ENCODE peak calls at places on chromosomes 7 and 10, in eight cellular contexts. One of them, this sample, is unnamed.
A peak's percentile ranks its signal among the peaks of the same experiment; 100 is the strongest.

GRCh38 chr10:572066-572465 is 117.4 kb downstream of the DIP2C start:
- DNase-seq in fibroblast of lung: no peak
- DNase-seq in CD8-positive, alpha-beta T cell: no peak
- DNase-seq in heart left ventricle: no peak
- DNase-seq in right lobe of liver: no peak
- DNase-seq in MM.1S: no peak
- DNase-seq in cardiac muscle cell: no peak
- DNase-seq in left lung: no peak
- DNase-seq in this sample: no peak

GRCh38 chr10:133462512-133463305 is 9.0 kb downstream of the SCART1 start:
- DNase-seq in fibroblast of lung: no peak
- DNase-seq in CD8-positive, alpha-beta T cell: no peak
- DNase-seq in heart left ventricle: no peak
- DNase-seq in right lobe of liver: no peak
- DNase-seq in MM.1S: no peak
- DNase-seq in cardiac muscle cell: no peak
- DNase-seq in left lung: peak; percentile 51
- DNase-seq in this sample: peak; percentile 6

GRCh38 chr7:21092923-21093702 is 306.4 kb upstream of the SP8 start:
- DNase-seq in fibroblast of lung: no peak
- DNase-seq in CD8-positive, alpha-beta T cell: no peak
- DNase-seq in heart left ventricle: no peak
- DNase-seq in right lobe of liver: no peak
- DNase-seq in MM.1S: no peak
- DNase-seq in cardiac muscle cell: no peak
- DNase-seq in left lung: no peak
- DNase-seq in this sample: no peak

GRCh38 chr7:15113752-15114151 is 211.2 kb upstream of the DGKB start:
- DNase-seq in fibroblast of lung: peak; percentile 4
- DNase-seq in CD8-positive, alpha-beta T cell: no peak
- DNase-seq in heart left ventricle: no peak
- DNase-seq in right lobe of liver: no peak
- DNase-seq in MM.1S: no peak
- DNase-seq in cardiac muscle cell: no peak
- DNase-seq in left lung: no peak
- DNase-seq in this sample: no peak

GRCh38 chr10:63522129-63522687 is 1.0 kb downstream of the REEP3 start:
- DNase-seq in fibroblast of lung: peak; percentile 39
- DNase-seq in CD8-positive, alpha-beta T cell: no peak
- DNase-seq in heart left ventricle: no peak
- DNase-seq in right lobe of liver: no peak
- DNase-seq in MM.1S: peak; percentile 41
- DNase-seq in cardiac muscle cell: no peak
- DNase-seq in left lung: no peak
- DNase-seq in this sample: no peak

GRCh38 chr7:92131764-92132330 is 2.4 kb downstream of the CYP51A1 start:
- DNase-seq in fibroblast of lung: no peak
- DNase-seq in CD8-positive, alpha-beta T cell: no peak
- DNase-seq in heart left ventricle: no peak
- DNase-seq in right lobe of liver: no peak
- DNase-seq in MM.1S: no peak
- DNase-seq in cardiac muscle cell: no peak
- DNase-seq in left lung: no peak
- DNase-seq in this sample: no peak

GRCh38 chr7:604038-604883 is 84.6 kb upstream of the PDGFA start:
- DNase-seq in fibroblast of lung: peak; percentile 89
- DNase-seq in CD8-positive, alpha-beta T cell: peak; percentile 83
- DNase-seq in heart left ventricle: peak; percentile 89
- DNase-seq in right lobe of liver: peak; percentile 74
- DNase-seq in MM.1S: no peak
- DNase-seq in cardiac muscle cell: no peak
- DNase-seq in left lung: peak; percentile 89
- DNase-seq in this sample: peak; percentile 94

GRCh38 chr10:72690071-72690755 is 1.7 kb upstream of the MCU start:
- DNase-seq in fibroblast of lung: no peak
- DNase-seq in CD8-positive, alpha-beta T cell: no peak
- DNase-seq in heart left ventricle: no peak
- DNase-seq in right lobe of liver: no peak
- DNase-seq in MM.1S: no peak
- DNase-seq in cardiac muscle cell: no peak
- DNase-seq in left lung: no peak
- DNase-seq in this sample: no peak

GRCh38 chr10:22325948-22326702 is 5.2 kb downstream of the BMI1 start:
- DNase-seq in fibroblast of lung: no peak
- DNase-seq in CD8-positive, alpha-beta T cell: no peak
- DNase-seq in heart left ventricle: no peak
- DNase-seq in right lobe of liver: no peak
- DNase-seq in MM.1S: no peak
- DNase-seq in cardiac muscle cell: no peak
- DNase-seq in left lung: no peak
- DNase-seq in this sample: no peak

GRCh38 chr7:12987238-12987637 is 299.8 kb downstream of the ARL4A start:
- DNase-seq in fibroblast of lung: no peak
- DNase-seq in CD8-positive, alpha-beta T cell: no peak
- DNase-seq in heart left ventricle: no peak
- DNase-seq in right lobe of liver: no peak
- DNase-seq in MM.1S: no peak
- DNase-seq in cardiac muscle cell: no peak
- DNase-seq in left lung: no peak
- DNase-seq in this sample: no peak

GRCh38 chr7:135206887-135207738 is 4.2 kb downstream of the WDR91 start:
- DNase-seq in fibroblast of lung: no peak
- DNase-seq in CD8-positive, alpha-beta T cell: no peak
- DNase-seq in heart left ventricle: no peak
- DNase-seq in right lobe of liver: no peak
- DNase-seq in MM.1S: no peak
- DNase-seq in cardiac muscle cell: no peak
- DNase-seq in left lung: no peak
- DNase-seq in this sample: no peak

GRCh38 chr10:117360016-117360415 is 15.2 kb downstream of the PDZD8 start:
- DNase-seq in fibroblast of lung: peak; percentile 51
- DNase-seq in CD8-positive, alpha-beta T cell: no peak
- DNase-seq in heart left ventricle: no peak
- DNase-seq in right lobe of liver: no peak
- DNase-seq in MM.1S: no peak
- DNase-seq in cardiac muscle cell: no peak
- DNase-seq in left lung: no peak
- DNase-seq in this sample: no peak

GRCh38 chr10:71046747-71047146 is 158.4 kb upstream of the PCBD1 start:
- DNase-seq in fibroblast of lung: no peak
- DNase-seq in CD8-positive, alpha-beta T cell: no peak
- DNase-seq in heart left ventricle: no peak
- DNase-seq in right lobe of liver: no peak
- DNase-seq in MM.1S: no peak
- DNase-seq in cardiac muscle cell: no peak
- DNase-seq in left lung: no peak
- DNase-seq in this sample: no peak

GRCh38 chr10:74977072-74977471 is 134.4 kb upstream of the SAMD8 start:
- DNase-seq in fibroblast of lung: no peak
- DNase-seq in CD8-positive, alpha-beta T cell: no peak
- DNase-seq in heart left ventricle: no peak
- DNase-seq in right lobe of liver: no peak
- DNase-seq in MM.1S: no peak
- DNase-seq in cardiac muscle cell: no peak
- DNase-seq in left lung: no peak
- DNase-seq in this sample: no peak

GRCh38 chr7:150823484-150824126 is 23.0 kb downstream of the TMEM176A start:
- DNase-seq in fibroblast of lung: no peak
- DNase-seq in CD8-positive, alpha-beta T cell: no peak
- DNase-seq in heart left ventricle: no peak
- DNase-seq in right lobe of liver: no peak
- DNase-seq in MM.1S: no peak
- DNase-seq in cardiac muscle cell: peak; percentile 49
- DNase-seq in left lung: no peak
- DNase-seq in this sample: no peak

GRCh38 chr10:1211844-1212570 is 155.8 kb downstream of the WDR37 start:
- DNase-seq in fibroblast of lung: no peak
- DNase-seq in CD8-positive, alpha-beta T cell: no peak
- DNase-seq in heart left ventricle: no peak
- DNase-seq in right lobe of liver: no peak
- DNase-seq in MM.1S: no peak
- DNase-seq in cardiac muscle cell: no peak
- DNase-seq in left lung: no peak
- DNase-seq in this sample: no peak

GRCh38 chr7:122702872-122703510 is at the start of gene RNF148:
- DNase-seq in fibroblast of lung: no peak
- DNase-seq in CD8-positive, alpha-beta T cell: no peak
- DNase-seq in heart left ventricle: no peak
- DNase-seq in right lobe of liver: no peak
- DNase-seq in MM.1S: no peak
- DNase-seq in cardiac muscle cell: no peak
- DNase-seq in left lung: no peak
- DNase-seq in this sample: no peak

DNA sequence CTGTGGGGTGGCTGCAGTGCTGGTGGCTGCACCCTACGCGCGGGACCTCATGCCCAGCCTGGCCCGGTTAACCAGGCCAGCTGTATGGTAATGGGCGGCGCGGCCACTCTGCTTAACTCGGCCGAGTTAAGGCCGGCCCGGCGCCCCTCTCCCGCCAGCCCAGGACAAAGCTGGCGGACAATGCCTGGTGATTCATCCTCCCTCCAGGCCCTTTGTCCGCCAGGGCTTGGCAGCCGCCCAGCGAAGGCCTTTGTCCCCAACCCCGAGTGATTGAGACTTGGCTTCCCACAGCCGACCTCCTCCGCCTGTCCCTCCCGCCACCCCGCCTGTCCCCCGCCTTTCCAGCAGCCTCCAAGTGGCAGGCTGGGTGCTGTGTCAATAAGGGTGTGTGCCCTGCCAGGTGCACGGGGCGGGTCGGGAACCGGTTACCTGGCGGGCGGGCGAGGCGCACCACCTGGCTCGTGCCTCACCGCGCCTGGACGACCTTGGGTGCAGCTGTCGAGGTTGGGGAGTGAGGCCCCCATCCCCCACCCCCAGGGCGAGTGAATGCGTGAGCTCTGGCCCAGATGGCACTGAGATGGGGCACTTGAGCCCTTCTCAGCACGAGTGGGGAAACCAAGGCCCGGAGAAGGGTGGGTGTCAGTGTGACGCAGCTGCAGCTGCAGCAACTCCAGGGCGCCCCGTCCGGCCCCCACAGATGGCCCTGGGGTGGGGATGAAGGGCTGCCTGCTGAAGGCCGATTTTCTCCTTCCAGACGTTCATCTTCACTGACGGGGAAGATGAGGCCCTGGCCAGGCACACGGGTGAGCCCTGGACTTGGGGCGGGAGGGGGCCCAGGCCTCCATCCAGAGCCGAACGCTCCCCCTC is 4.6 kb downstream of the LFNG start:
- DNase-seq in fibroblast of lung: peak; percentile 81
- DNase-seq in CD8-positive, alpha-beta T cell: no peak
- DNase-seq in heart left ventricle: peak; percentile 93
- DNase-seq in right lobe of liver: peak; percentile 76
- DNase-seq in MM.1S: peak; percentile 19
- DNase-seq in cardiac muscle cell: no peak
- DNase-seq in left lung: peak; percentile 94
- DNase-seq in this sample: peak; percentile 98
- TF ChIP-seq CTCF in fibroblast of lung: no peak
- TF ChIP-seq CTCF in CD8-positive, alpha-beta T cell: no peak
- TF ChIP-seq CTCF in heart left ventricle: no peak
- TF ChIP-seq CTCF in right lobe of liver: no peak
- TF ChIP-seq CTCF in MM.1S: no peak
- TF ChIP-seq CTCF in cardiac muscle cell: no peak
- TF ChIP-seq CTCF in left lung: no peak
- TF ChIP-seq CTCF in this sample: peak; percentile 15

GRCh38 chr10:69484736-69485135 is 33.5 kb downstream of the TSPAN15 start:
- DNase-seq in fibroblast of lung: no peak
- DNase-seq in CD8-positive, alpha-beta T cell: no peak
- DNase-seq in heart left ventricle: no peak
- DNase-seq in right lobe of liver: no peak
- DNase-seq in MM.1S: no peak
- DNase-seq in cardiac muscle cell: no peak
- DNase-seq in left lung: no peak
- DNase-seq in this sample: no peak
- H3K27ac ChIP-seq in fibroblast of lung: no peak overlapping the region
- H3K27ac ChIP-seq in CD8-positive, alpha-beta T cell: no peak overlapping the region
- H3K27ac ChIP-seq in heart left ventricle: peak overlapping the region; percentile 92
- H3K27ac ChIP-seq in right lobe of liver: no peak overlapping the region
- H3K27ac ChIP-seq in MM.1S: no peak overlapping the region
- H3K27ac ChIP-seq in cardiac muscle cell: no peak overlapping the region
- H3K27ac ChIP-seq in left lung: no peak overlapping the region
- H3K27ac ChIP-seq in this sample: no peak overlapping the region

DNA sequence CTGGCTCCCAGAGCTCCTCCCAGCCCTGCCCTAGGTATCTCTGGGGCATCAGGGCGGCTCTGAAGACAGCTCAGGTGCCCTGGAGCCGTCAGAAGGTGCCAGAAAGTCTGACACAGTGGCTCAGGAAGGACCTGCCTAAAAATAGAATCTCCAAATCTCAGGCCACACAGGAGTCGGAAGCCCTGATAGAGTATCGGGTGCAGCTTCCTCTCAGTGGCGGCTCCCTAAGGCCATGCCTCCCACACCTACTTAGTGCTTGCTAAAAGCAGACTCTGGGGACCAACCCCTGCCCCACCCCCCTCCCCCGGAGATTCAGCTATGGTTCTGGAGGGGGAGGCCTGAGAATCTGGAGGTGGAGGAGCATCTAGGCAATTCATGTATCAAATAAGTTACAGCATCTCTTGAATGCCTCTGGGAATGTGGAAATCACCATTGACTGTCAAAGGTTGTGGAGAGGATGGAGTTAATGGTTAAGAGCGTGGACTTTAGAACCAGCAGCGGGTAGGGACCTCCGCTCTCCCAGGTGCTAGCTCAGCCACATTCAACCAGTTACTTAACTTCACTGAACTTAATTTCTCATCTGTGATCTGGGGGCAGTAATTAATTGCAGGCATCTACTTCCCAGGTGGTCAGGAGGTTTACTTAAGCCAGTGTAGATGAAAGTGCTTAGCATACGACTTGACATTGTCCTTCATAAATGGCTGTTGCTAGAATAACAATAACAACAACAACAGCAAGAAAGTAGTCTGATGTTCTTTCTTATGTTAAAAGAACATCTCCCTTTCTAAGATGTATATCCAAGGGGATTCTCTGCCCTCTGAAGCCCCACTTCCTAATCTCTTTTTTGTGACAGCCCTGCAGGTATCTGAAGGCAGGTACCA is 38.6 kb upstream of the MXI1 start:
- DNase-seq in fibroblast of lung: no peak
- DNase-seq in CD8-positive, alpha-beta T cell: no peak
- DNase-seq in heart left ventricle: no peak
- DNase-seq in right lobe of liver: no peak
- DNase-seq in MM.1S: no peak
- DNase-seq in cardiac muscle cell: peak; percentile 51
- DNase-seq in left lung: no peak
- DNase-seq in this sample: no peak
- H3K9me3 ChIP-seq in fibroblast of lung: no peaks in the 10 kb centered on the region
- H3K9me3 ChIP-seq in CD8-positive, alpha-beta T cell: no peaks in the 10 kb centered on the region
- H3K9me3 ChIP-seq in heart left ventricle: no peaks in the 10 kb centered on the region
- H3K9me3 ChIP-seq in right lobe of liver: no peaks in the 10 kb centered on the region
- H3K9me3 ChIP-seq in MM.1S: no peaks in the 10 kb centered on the region
- H3K9me3 ChIP-seq in cardiac muscle cell: no peaks in the 10 kb centered on the region
- H3K9me3 ChIP-seq in left lung: no peaks in the 10 kb centered on the region
- H3K9me3 ChIP-seq in this sample: no peaks in the 10 kb centered on the region

DNA sequence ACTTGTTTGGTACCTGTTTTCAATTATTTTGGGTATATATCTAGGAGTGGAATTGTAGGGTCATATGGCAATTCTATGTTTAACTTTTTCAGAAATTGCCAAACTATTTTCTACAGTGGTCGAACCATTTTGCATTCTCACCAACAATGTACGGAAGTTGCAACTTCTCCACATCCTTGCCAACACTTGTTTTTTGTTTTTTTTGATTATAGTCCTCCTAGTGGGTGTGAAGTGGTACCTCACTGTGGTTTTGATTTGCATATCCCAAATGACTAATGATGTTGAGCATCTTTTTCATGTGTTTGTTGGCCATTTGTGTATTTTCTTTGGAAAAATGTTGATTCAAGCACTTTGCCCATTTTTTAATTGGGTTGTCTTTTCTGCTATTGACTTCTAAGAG is 122.1 kb downstream of the RPS24 start:
- DNase-seq in fibroblast of lung: no peak
- DNase-seq in CD8-positive, alpha-beta T cell: no peak
- DNase-seq in heart left ventricle: no peak
- DNase-seq in right lobe of liver: no peak
- DNase-seq in MM.1S: peak; percentile 24
- DNase-seq in cardiac muscle cell: no peak
- DNase-seq in left lung: no peak
- DNase-seq in this sample: no peak
- TF ChIP-seq CTCF in fibroblast of lung: no peak
- TF ChIP-seq CTCF in CD8-positive, alpha-beta T cell: no peak
- TF ChIP-seq CTCF in heart left ventricle: no peak
- TF ChIP-seq CTCF in right lobe of liver: no peak
- TF ChIP-seq CTCF in MM.1S: peak; percentile 16
- TF ChIP-seq CTCF in cardiac muscle cell: no peak
- TF ChIP-seq CTCF in left lung: no peak
- TF ChIP-seq CTCF in this sample: no peak

This sample was measured in Peyer's patch.